ENCODE peak calls at places on chromosomes 2 and 18, in five cellular contexts. Z is cardiac septum; P is activated CD4-positive, alpha-beta T cell treated with anti-CD3 and anti-CD28 coated beads, Interleukin-2, amount 50 U/mL, for 1 hour; U is occipital lobe; Q is dermis microvascular lymphatic vessel endothelial cell. G is an unnamed sample.

GRCh38 chr18:26312196-26312595 is 86.0 kb downstream of the TAF4B start:
- DNase-seq in Z (no peak), P (no peak), U (no peak), Q (no peak), G (no peak)

GRCh38 chr2:187429989-187430388 is 18.1 kb downstream of the CALCRL start:
- DNase-seq in Z (no peak), P (no peak), U (no peak), Q (peak; percentile 96), G (peak; percentile 88)

GRCh38 chr2:181461056-181461630 is 4.0 kb downstream of the ITGA4 start:
- DNase-seq in Z (no peak), P (no peak), U (no peak), Q (no peak), G (no peak)

GRCh38 chr2:214103199-214104001 is 307.5 kb upstream of the VWC2L start:
- DNase-seq in Z (no peak), P (no peak), U (no peak), Q (no peak), G (no peak)

GRCh38 chr2:165897074-165897683 is 56.4 kb downstream of the TTC21B start:
- DNase-seq in Z (no peak), P (no peak), U (no peak), Q (no peak), G (no peak)

GRCh38 chr18:12307871-12308385 is at the start of gene TUBB6:
- DNase-seq in Z (peak; percentile 85), P (no peak), U (no peak), Q (peak; percentile 91), G (no peak)

GRCh38 chr2:72108121-72108520 is 39.5 kb downstream of the CYP26B1 start:
- DNase-seq in Z (no peak), P (no peak), U (no peak), Q (no peak), G (no peak)

GRCh38 chr2:28162538-28162937 is 230.1 kb upstream of the FOSL2 start:
- DNase-seq in Z (no peak), P (no peak), U (no peak), Q (no peak), G (no peak)

GRCh38 chr2:71886241-71886640 is 261.4 kb downstream of the CYP26B1 start:
- DNase-seq in Z (no peak), P (no peak), U (no peak), Q (peak; percentile 10), G (no peak)

GRCh38 chr2:19838616-19839015 is 63.2 kb downstream of the TTC32 start:
- DNase-seq in Z (no peak), P (no peak), U (no peak), Q (no peak), G (no peak)

G was measured in glomerular endothelial cell.